ENCODE peak calls at places on chromosome 9, in ten cellular contexts. One of them, this sample, is unnamed.

GRCh38 chr9:134723037-134723436 is 81.4 kb downstream of the COL5A1 start:
- DNase-seq in activated CD8-positive, alpha-beta T cell treated with anti-CD3 and anti-CD28 coated beads for 36 hours: no peak
- DNase-seq in GM19239: no peak
- DNase-seq in WTC11: no peak
- DNase-seq in fibroblast of villous mesenchyme: no peak
- DNase-seq in GM12865: no peak
- DNase-seq in choroid plexus epithelial cell: no peak
- DNase-seq in iPS-NIHi11: no peak
- DNase-seq in effector memory CD8-positive, alpha-beta T cell: no peak
- DNase-seq in HT-29: no peak
- DNase-seq in this sample: no peak

GRCh38 chr9:108634164-108634563 is 221.6 kb downstream of the ACTL7B start:
- DNase-seq in activated CD8-positive, alpha-beta T cell treated with anti-CD3 and anti-CD28 coated beads for 36 hours: no peak
- DNase-seq in GM19239: no peak
- DNase-seq in WTC11: no peak
- DNase-seq in fibroblast of villous mesenchyme: peak; percentile 18
- DNase-seq in GM12865: no peak
- DNase-seq in choroid plexus epithelial cell: peak; percentile 16
- DNase-seq in iPS-NIHi11: no peak
- DNase-seq in effector memory CD8-positive, alpha-beta T cell: no peak
- DNase-seq in HT-29: peak; percentile 33
- DNase-seq in this sample: peak; percentile 54

GRCh38 chr9:124790301-124790700 is 13.4 kb downstream of the OLFML2A start:
- DNase-seq in activated CD8-positive, alpha-beta T cell treated with anti-CD3 and anti-CD28 coated beads for 36 hours: no peak
- DNase-seq in GM19239: no peak
- DNase-seq in WTC11: no peak
- DNase-seq in fibroblast of villous mesenchyme: no peak
- DNase-seq in GM12865: no peak
- DNase-seq in choroid plexus epithelial cell: no peak
- DNase-seq in iPS-NIHi11: no peak
- DNase-seq in effector memory CD8-positive, alpha-beta T cell: no peak
- DNase-seq in HT-29: no peak
- DNase-seq in this sample: no peak

GRCh38 chr9:90007516-90008430 is 403.0 kb downstream of the GADD45G start:
- DNase-seq in activated CD8-positive, alpha-beta T cell treated with anti-CD3 and anti-CD28 coated beads for 36 hours: no peak
- DNase-seq in GM19239: no peak
- DNase-seq in WTC11: no peak
- DNase-seq in fibroblast of villous mesenchyme: peak; percentile 75
- DNase-seq in GM12865: peak; percentile 15
- DNase-seq in choroid plexus epithelial cell: peak; percentile 79
- DNase-seq in iPS-NIHi11: no peak
- DNase-seq in effector memory CD8-positive, alpha-beta T cell: no peak
- DNase-seq in HT-29: no peak
- DNase-seq in this sample: peak; percentile 31

GRCh38 chr9:135817951-135818717 is 89.2 kb downstream of the CAMSAP1 start:
- DNase-seq in activated CD8-positive, alpha-beta T cell treated with anti-CD3 and anti-CD28 coated beads for 36 hours: no peak
- DNase-seq in GM19239: no peak
- DNase-seq in WTC11: no peak
- DNase-seq in fibroblast of villous mesenchyme: no peak
- DNase-seq in GM12865: no peak
- DNase-seq in choroid plexus epithelial cell: no peak
- DNase-seq in iPS-NIHi11: no peak
- DNase-seq in effector memory CD8-positive, alpha-beta T cell: no peak
- DNase-seq in HT-29: no peak
- DNase-seq in this sample: no peak

GRCh38 chr9:70677336-70677735 is 262.9 kb upstream of the KLF9 start:
- DNase-seq in activated CD8-positive, alpha-beta T cell treated with anti-CD3 and anti-CD28 coated beads for 36 hours: no peak
- DNase-seq in GM19239: no peak
- DNase-seq in WTC11: no peak
- DNase-seq in fibroblast of villous mesenchyme: peak; percentile 23
- DNase-seq in GM12865: no peak
- DNase-seq in choroid plexus epithelial cell: peak; percentile 57
- DNase-seq in iPS-NIHi11: no peak
- DNase-seq in effector memory CD8-positive, alpha-beta T cell: no peak
- DNase-seq in HT-29: no peak
- DNase-seq in this sample: no peak

GRCh38 chr9:96644137-96644536 is 11.0 kb downstream of the PRXL2C start:
- DNase-seq in activated CD8-positive, alpha-beta T cell treated with anti-CD3 and anti-CD28 coated beads for 36 hours: no peak
- DNase-seq in GM19239: no peak
- DNase-seq in WTC11: no peak
- DNase-seq in fibroblast of villous mesenchyme: no peak
- DNase-seq in GM12865: no peak
- DNase-seq in choroid plexus epithelial cell: no peak
- DNase-seq in iPS-NIHi11: no peak
- DNase-seq in effector memory CD8-positive, alpha-beta T cell: no peak
- DNase-seq in HT-29: no peak
- DNase-seq in this sample: no peak

GRCh38 chr9:114389612-114390368 is 2.0 kb upstream of the AKNA start:
- DNase-seq in activated CD8-positive, alpha-beta T cell treated with anti-CD3 and anti-CD28 coated beads for 36 hours: peak; percentile 62
- DNase-seq in GM19239: no peak
- DNase-seq in WTC11: no peak
- DNase-seq in fibroblast of villous mesenchyme: no peak
- DNase-seq in GM12865: peak; percentile 66
- DNase-seq in choroid plexus epithelial cell: no peak
- DNase-seq in iPS-NIHi11: no peak
- DNase-seq in effector memory CD8-positive, alpha-beta T cell: no peak
- DNase-seq in HT-29: no peak
- DNase-seq in this sample: no peak

GRCh38 chr9:130917171-130917960 is 20.8 kb upstream of the QRFP start:
- DNase-seq in activated CD8-positive, alpha-beta T cell treated with anti-CD3 and anti-CD28 coated beads for 36 hours: no peak
- DNase-seq in GM19239: no peak
- DNase-seq in WTC11: no peak
- DNase-seq in fibroblast of villous mesenchyme: no peak
- DNase-seq in GM12865: no peak
- DNase-seq in choroid plexus epithelial cell: no peak
- DNase-seq in iPS-NIHi11: no peak
- DNase-seq in effector memory CD8-positive, alpha-beta T cell: no peak
- DNase-seq in HT-29: no peak
- DNase-seq in this sample: no peak

GRCh38 chr9:77811832-77812231 is 163.7 kb upstream of the GNA14 start:
- DNase-seq in activated CD8-positive, alpha-beta T cell treated with anti-CD3 and anti-CD28 coated beads for 36 hours: no peak
- DNase-seq in GM19239: no peak
- DNase-seq in WTC11: no peak
- DNase-seq in fibroblast of villous mesenchyme: no peak
- DNase-seq in GM12865: peak; percentile 10
- DNase-seq in choroid plexus epithelial cell: no peak
- DNase-seq in iPS-NIHi11: no peak
- DNase-seq in effector memory CD8-positive, alpha-beta T cell: no peak
- DNase-seq in HT-29: peak; percentile 45
- DNase-seq in this sample: no peak

GRCh38 chr9:129889461-129889935 is 54.2 kb downstream of the USP20 start:
- DNase-seq in activated CD8-positive, alpha-beta T cell treated with anti-CD3 and anti-CD28 coated beads for 36 hours: peak; percentile 58
- DNase-seq in GM19239: no peak
- DNase-seq in WTC11: peak; percentile 36
- DNase-seq in fibroblast of villous mesenchyme: no peak
- DNase-seq in GM12865: peak; percentile 58
- DNase-seq in choroid plexus epithelial cell: no peak
- DNase-seq in iPS-NIHi11: no peak
- DNase-seq in effector memory CD8-positive, alpha-beta T cell: no peak
- DNase-seq in HT-29: no peak
- DNase-seq in this sample: no peak

GRCh38 chr9:114777841-114778240 is 28.0 kb downstream of the TNFSF15 start:
- DNase-seq in activated CD8-positive, alpha-beta T cell treated with anti-CD3 and anti-CD28 coated beads for 36 hours: peak; percentile 75
- DNase-seq in GM19239: no peak
- DNase-seq in WTC11: no peak
- DNase-seq in fibroblast of villous mesenchyme: no peak
- DNase-seq in GM12865: no peak
- DNase-seq in choroid plexus epithelial cell: peak; percentile 22
- DNase-seq in iPS-NIHi11: no peak
- DNase-seq in effector memory CD8-positive, alpha-beta T cell: no peak
- DNase-seq in HT-29: no peak
- DNase-seq in this sample: no peak

GRCh38 chr9:92094655-92095054 is 20.6 kb downstream of the SPTLC1 start:
- DNase-seq in activated CD8-positive, alpha-beta T cell treated with anti-CD3 and anti-CD28 coated beads for 36 hours: peak; percentile 53
- DNase-seq in GM19239: no peak
- DNase-seq in WTC11: no peak
- DNase-seq in fibroblast of villous mesenchyme: peak; percentile 10
- DNase-seq in GM12865: no peak
- DNase-seq in choroid plexus epithelial cell: peak; percentile 42
- DNase-seq in iPS-NIHi11: no peak
- DNase-seq in effector memory CD8-positive, alpha-beta T cell: no peak
- DNase-seq in HT-29: no peak
- DNase-seq in this sample: no peak

GRCh38 chr9:130785940-130786500 is 49.0 kb upstream of the ABL1 start:
- DNase-seq in activated CD8-positive, alpha-beta T cell treated with anti-CD3 and anti-CD28 coated beads for 36 hours: no peak
- DNase-seq in GM19239: no peak
- DNase-seq in WTC11: no peak
- DNase-seq in fibroblast of villous mesenchyme: no peak
- DNase-seq in GM12865: no peak
- DNase-seq in choroid plexus epithelial cell: no peak
- DNase-seq in iPS-NIHi11: no peak
- DNase-seq in effector memory CD8-positive, alpha-beta T cell: no peak
- DNase-seq in HT-29: no peak
- DNase-seq in this sample: no peak

GRCh38 chr9:136644593-136645342 is 17.9 kb upstream of the EGFL7 start:
- DNase-seq in activated CD8-positive, alpha-beta T cell treated with anti-CD3 and anti-CD28 coated beads for 36 hours: peak; percentile 84
- DNase-seq in GM19239: peak; percentile 94
- DNase-seq in WTC11: peak; percentile 82
- DNase-seq in fibroblast of villous mesenchyme: peak; percentile 86
- DNase-seq in GM12865: peak; percentile 66
- DNase-seq in choroid plexus epithelial cell: peak; percentile 38
- DNase-seq in iPS-NIHi11: peak; percentile 97
- DNase-seq in effector memory CD8-positive, alpha-beta T cell: peak; percentile 68
- DNase-seq in HT-29: no peak
- DNase-seq in this sample: no peak

GRCh38 chr9:123401879-123402513 is 46.0 kb downstream of the CRB2 start:
- DNase-seq in activated CD8-positive, alpha-beta T cell treated with anti-CD3 and anti-CD28 coated beads for 36 hours: peak; percentile 44
- DNase-seq in GM19239: peak; percentile 57
- DNase-seq in WTC11: peak; percentile 66
- DNase-seq in fibroblast of villous mesenchyme: peak; percentile 53
- DNase-seq in GM12865: peak; percentile 54
- DNase-seq in choroid plexus epithelial cell: peak; percentile 75
- DNase-seq in iPS-NIHi11: peak; percentile 75
- DNase-seq in effector memory CD8-positive, alpha-beta T cell: no peak
- DNase-seq in HT-29: peak; percentile 57
- DNase-seq in this sample: peak; percentile 27

GRCh38 chr9:124770359-124771020 is 621 bp downstream of the NR6A1 start:
- DNase-seq in activated CD8-positive, alpha-beta T cell treated with anti-CD3 and anti-CD28 coated beads for 36 hours: peak; percentile 45
- DNase-seq in GM19239: no peak
- DNase-seq in WTC11: peak; percentile 41
- DNase-seq in fibroblast of villous mesenchyme: no peak
- DNase-seq in GM12865: peak; percentile 71
- DNase-seq in choroid plexus epithelial cell: no peak
- DNase-seq in iPS-NIHi11: peak; percentile 79
- DNase-seq in effector memory CD8-positive, alpha-beta T cell: peak; percentile 14
- DNase-seq in HT-29: peak; percentile 37
- DNase-seq in this sample: no peak

GRCh38 chr9:1083325-1083913 is 33.3 kb downstream of the DMRT2 start:
- DNase-seq in activated CD8-positive, alpha-beta T cell treated with anti-CD3 and anti-CD28 coated beads for 36 hours: no peak
- DNase-seq in GM19239: no peak
- DNase-seq in WTC11: peak; percentile 64
- DNase-seq in fibroblast of villous mesenchyme: no peak
- DNase-seq in GM12865: no peak
- DNase-seq in choroid plexus epithelial cell: no peak
- DNase-seq in iPS-NIHi11: peak; percentile 68
- DNase-seq in effector memory CD8-positive, alpha-beta T cell: no peak
- DNase-seq in HT-29: no peak
- DNase-seq in this sample: peak; percentile 30

GRCh38 chr9:111943200-111943599 is 46.6 kb downstream of the UGCG start:
- DNase-seq in activated CD8-positive, alpha-beta T cell treated with anti-CD3 and anti-CD28 coated beads for 36 hours: no peak
- DNase-seq in GM19239: no peak
- DNase-seq in WTC11: no peak
- DNase-seq in fibroblast of villous mesenchyme: no peak
- DNase-seq in GM12865: no peak
- DNase-seq in choroid plexus epithelial cell: no peak
- DNase-seq in iPS-NIHi11: no peak
- DNase-seq in effector memory CD8-positive, alpha-beta T cell: no peak
- DNase-seq in HT-29: no peak
- DNase-seq in this sample: no peak

GRCh38 chr9:137611623-137612609 is 6.4 kb downstream of the ARRDC1 start:
- DNase-seq in activated CD8-positive, alpha-beta T cell treated with anti-CD3 and anti-CD28 coated beads for 36 hours: peak; percentile 69
- DNase-seq in GM19239: no peak
- DNase-seq in WTC11: no peak
- DNase-seq in fibroblast of villous mesenchyme: peak; percentile 74
- DNase-seq in GM12865: no peak
- DNase-seq in choroid plexus epithelial cell: peak; percentile 80
- DNase-seq in iPS-NIHi11: peak; percentile 50
- DNase-seq in effector memory CD8-positive, alpha-beta T cell: no peak
- DNase-seq in HT-29: peak; percentile 97
- DNase-seq in this sample: peak; percentile 80

GRCh38 chr9:126423709-126424185 is 97.1 kb downstream of the MVB12B start:
- DNase-seq in activated CD8-positive, alpha-beta T cell treated with anti-CD3 and anti-CD28 coated beads for 36 hours: no peak
- DNase-seq in GM19239: no peak
- DNase-seq in WTC11: no peak
- DNase-seq in fibroblast of villous mesenchyme: no peak
- DNase-seq in GM12865: no peak
- DNase-seq in choroid plexus epithelial cell: no peak
- DNase-seq in iPS-NIHi11: no peak
- DNase-seq in effector memory CD8-positive, alpha-beta T cell: no peak
- DNase-seq in HT-29: no peak
- DNase-seq in this sample: no peak

GRCh38 chr9:72753261-72753893 is 199.5 kb downstream of the ALDH1A1 start:
- DNase-seq in activated CD8-positive, alpha-beta T cell treated with anti-CD3 and anti-CD28 coated beads for 36 hours: no peak
- DNase-seq in GM19239: no peak
- DNase-seq in WTC11: no peak
- DNase-seq in fibroblast of villous mesenchyme: peak; percentile 28
- DNase-seq in GM12865: no peak
- DNase-seq in choroid plexus epithelial cell: peak; percentile 53
- DNase-seq in iPS-NIHi11: peak; percentile 14
- DNase-seq in effector memory CD8-positive, alpha-beta T cell: no peak
- DNase-seq in HT-29: peak; percentile 67
- DNase-seq in this sample: peak; percentile 25

GRCh38 chr9:133716564-133717112 is 21.5 kb downstream of the SARDH start:
- DNase-seq in activated CD8-positive, alpha-beta T cell treated with anti-CD3 and anti-CD28 coated beads for 36 hours: no peak
- DNase-seq in GM19239: no peak
- DNase-seq in WTC11: no peak
- DNase-seq in fibroblast of villous mesenchyme: no peak
- DNase-seq in GM12865: no peak
- DNase-seq in choroid plexus epithelial cell: peak; percentile 47
- DNase-seq in iPS-NIHi11: no peak
- DNase-seq in effector memory CD8-positive, alpha-beta T cell: no peak
- DNase-seq in HT-29: no peak
- DNase-seq in this sample: no peak

GRCh38 chr9:37033753-37034319 is at the start of gene PAX5:
- DNase-seq in activated CD8-positive, alpha-beta T cell treated with anti-CD3 and anti-CD28 coated beads for 36 hours: no peak
- DNase-seq in GM19239: no peak
- DNase-seq in WTC11: no peak
- DNase-seq in fibroblast of villous mesenchyme: no peak
- DNase-seq in GM12865: no peak
- DNase-seq in choroid plexus epithelial cell: no peak
- DNase-seq in iPS-NIHi11: no peak
- DNase-seq in effector memory CD8-positive, alpha-beta T cell: no peak
- DNase-seq in HT-29: no peak
- DNase-seq in this sample: no peak

GRCh38 chr9:113293285-113293874 is 9.8 kb downstream of the RNF183 start:
- DNase-seq in activated CD8-positive, alpha-beta T cell treated with anti-CD3 and anti-CD28 coated beads for 36 hours: no peak
- DNase-seq in GM19239: no peak
- DNase-seq in WTC11: no peak
- DNase-seq in fibroblast of villous mesenchyme: peak; percentile 23
- DNase-seq in GM12865: no peak
- DNase-seq in choroid plexus epithelial cell: peak; percentile 11
- DNase-seq in iPS-NIHi11: no peak
- DNase-seq in effector memory CD8-positive, alpha-beta T cell: no peak
- DNase-seq in HT-29: no peak
- DNase-seq in this sample: no peak

GRCh38 chr9:22036866-22037626 is 27.9 kb upstream of the CDKN2B start:
- DNase-seq in activated CD8-positive, alpha-beta T cell treated with anti-CD3 and anti-CD28 coated beads for 36 hours: no peak
- DNase-seq in GM19239: no peak
- DNase-seq in WTC11: no peak
- DNase-seq in fibroblast of villous mesenchyme: peak; percentile 38
- DNase-seq in GM12865: no peak
- DNase-seq in choroid plexus epithelial cell: peak; percentile 43
- DNase-seq in iPS-NIHi11: no peak
- DNase-seq in effector memory CD8-positive, alpha-beta T cell: no peak
- DNase-seq in HT-29: no peak
- DNase-seq in this sample: no peak

GRCh38 chr9:4402501-4402900 is 87.8 kb upstream of the SLC1A1 start:
- DNase-seq in activated CD8-positive, alpha-beta T cell treated with anti-CD3 and anti-CD28 coated beads for 36 hours: no peak
- DNase-seq in GM19239: no peak
- DNase-seq in WTC11: no peak
- DNase-seq in fibroblast of villous mesenchyme: no peak
- DNase-seq in GM12865: no peak
- DNase-seq in choroid plexus epithelial cell: no peak
- DNase-seq in iPS-NIHi11: no peak
- DNase-seq in effector memory CD8-positive, alpha-beta T cell: no peak
- DNase-seq in HT-29: no peak
- DNase-seq in this sample: no peak

GRCh38 chr9:33447404-33448158 is at the start of gene AQP3:
- DNase-seq in activated CD8-positive, alpha-beta T cell treated with anti-CD3 and anti-CD28 coated beads for 36 hours: peak; percentile 74
- DNase-seq in GM19239: peak; percentile 44
- DNase-seq in WTC11: peak; percentile 86
- DNase-seq in fibroblast of villous mesenchyme: peak; percentile 37
- DNase-seq in GM12865: peak; percentile 50
- DNase-seq in choroid plexus epithelial cell: peak; percentile 17
- DNase-seq in iPS-NIHi11: peak; percentile 89
- DNase-seq in effector memory CD8-positive, alpha-beta T cell: peak; percentile 55
- DNase-seq in HT-29: peak; percentile 66
- DNase-seq in this sample: no peak

This sample was measured in H4.